ENCODE peak calls at places on chromosomes 2 and 18, in ten cellular contexts. M, H, D, T, Y, I, X, R, C and O are unnamed samples.
A peak's percentile ranks its signal among the peaks of the same experiment; 100 is the strongest.

GRCh38 chr2:159639071-159639470 is 22.7 kb upstream of the BAZ2B start:
- DNase-seq in I (no peak), H (no peak), T (no peak), Y (no peak), C (no peak), D (no peak), M (no peak), X (no peak), R (no peak), O (no peak)

GRCh38 chr2:56199492-56199891 is 15.7 kb downstream of the CCDC85A start:
- DNase-seq in H (no peak), D (no peak), Y (no peak), R (no peak), X (no peak), M (no peak), I (no peak), T (peak; percentile 62), C (no peak), O (no peak)

GRCh38 chr18:35736696-35737095 is 155.2 kb downstream of the GALNT1 start:
- DNase-seq in M (no peak), X (no peak), Y (no peak), H (no peak), D (no peak), I (no peak), T (no peak), C (no peak), R (peak; percentile 51), O (no peak)

GRCh38 chr2:5818947-5819346 is 126.8 kb downstream of the SOX11 start:
- DNase-seq in H (no peak), I (no peak), C (no peak), R (no peak), M (no peak), Y (no peak), T (peak; percentile 5), D (no peak), X (peak; percentile 59), O (no peak)

GRCh38 chr2:112692496-112692911 is 28.3 kb upstream of the NT5DC4 start:
- DNase-seq in R (peak; percentile 90), H (peak; percentile 21), X (peak; percentile 94), C (peak; percentile 85), T (peak; percentile 98), D (peak; percentile 89), M (peak; percentile 61), I (peak; percentile 74), Y (no peak), O (peak; percentile 62)

GRCh38 chr2:157611726-157612125 is 16.9 kb downstream of the ACVR1C start:
- DNase-seq in X (no peak), M (no peak), C (no peak), H (no peak), T (no peak), D (no peak), R (no peak), Y (no peak), I (no peak), O (no peak)

GRCh38 chr18:71995895-71996443 is 548.2 kb downstream of the CBLN2 start:
- DNase-seq in Y (no peak), R (no peak), D (no peak), I (no peak), C (no peak), X (no peak), H (no peak), T (no peak), M (no peak), O (no peak)

GRCh38 chr18:30644158-30644557 is 398.4 kb downstream of the DSC3 start:
- DNase-seq in R (no peak), M (no peak), D (no peak), C (no peak), I (no peak), H (no peak), Y (no peak), X (no peak), T (no peak), O (no peak)

DNA sequence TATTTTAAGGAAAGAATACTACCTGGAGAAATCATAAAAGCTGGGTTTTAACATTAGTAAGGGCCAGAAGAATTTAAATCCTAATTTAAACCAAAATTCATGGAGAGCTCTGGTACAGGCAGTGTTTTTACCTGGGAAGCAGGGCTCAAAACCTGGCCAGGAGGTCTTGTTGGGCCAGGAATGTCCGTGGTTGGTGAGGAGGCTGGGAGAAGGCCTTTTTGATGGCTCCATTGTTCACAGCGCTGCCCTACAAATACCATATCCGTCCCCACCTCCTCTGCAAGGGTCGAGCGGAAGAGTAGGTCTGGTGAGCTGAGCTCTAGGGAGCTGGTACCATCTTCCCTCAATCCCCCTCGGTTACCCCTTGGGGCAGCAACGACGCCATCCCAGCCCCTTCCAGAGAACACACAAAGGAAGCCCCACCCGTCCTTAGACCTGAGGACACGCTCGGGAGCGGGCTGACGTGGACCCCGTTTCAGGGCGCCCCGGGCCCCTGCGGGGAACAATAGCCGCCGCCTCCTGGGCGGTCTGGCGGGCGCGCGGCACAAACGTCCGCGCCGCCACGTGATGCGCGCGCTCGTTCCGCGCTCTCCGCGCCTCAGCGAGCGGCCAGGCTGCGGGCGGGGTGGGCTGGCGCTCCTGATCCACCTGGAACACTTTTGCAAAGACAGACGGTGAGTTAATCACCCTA is 10.7 kb upstream of the HOXD1 start:
- DNase-seq in Y (peak; percentile 61), R (no peak), M (no peak), T (no peak), C (no peak), D (no peak), X (no peak), H (no peak), I (peak; percentile 66), O (no peak)
- TF ChIP-seq CTCF in Y (no peak), R (no peak), M (no peak), T (no peak), C (no peak), D (no peak), X (no peak), H (no peak), I (no peak), O (no peak)

GRCh38 chr18:74147779-74148542 is at the start of the genes FBXO15 and TIMM21:
- DNase-seq in H (peak; percentile 97), D (peak; percentile 96), C (peak; percentile 90), Y (peak; percentile 98), R (peak; percentile 98), I (peak; percentile 96), M (peak; percentile 97), T (peak; percentile 96), X (peak; percentile 97), O (peak; percentile 98)

GRCh38 chr18:74147491-74147778 is 199 bp downstream of the FBXO15 start:
- DNase-seq in R (no peak), I (no peak), M (no peak), X (no peak), T (no peak), Y (no peak), C (no peak), D (no peak), H (no peak), O (no peak)

GRCh38 chr18:74142251-74142650 is 5.4 kb downstream of the FBXO15 start:
- DNase-seq in C (no peak), I (no peak), X (no peak), H (no peak), R (no peak), D (no peak), T (peak; percentile 38), M (no peak), Y (no peak), O (no peak)

GRCh38 chr18:74148543-74149070 is 284 bp downstream of the TIMM21 start:
- DNase-seq in I (no peak), T (no peak), M (no peak), C (no peak), D (no peak), R (no peak), X (no peak), H (no peak), Y (no peak), O (no peak)

DNA sequence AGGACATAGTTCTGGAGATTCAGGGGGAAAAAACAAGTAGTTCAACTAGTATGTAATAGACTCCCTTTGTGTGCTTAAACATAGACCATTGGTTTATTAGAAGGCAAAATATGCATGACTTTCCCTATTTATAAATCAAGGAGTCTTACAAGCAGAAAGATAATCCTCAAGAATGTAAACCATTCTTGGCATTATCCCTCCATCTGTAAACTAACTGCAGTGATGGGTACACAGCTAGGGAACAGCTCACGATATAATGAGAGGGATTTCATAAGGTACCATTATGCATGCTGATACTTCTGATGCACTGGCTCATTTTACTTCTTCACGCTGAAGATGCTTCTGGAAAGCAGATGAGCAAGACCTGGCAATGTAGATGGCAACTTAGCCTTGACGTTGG is 878 bp downstream of the FBXO15 start:
- DNase-seq in I (no peak), R (no peak), C (no peak), Y (no peak), D (no peak), M (no peak), X (peak; percentile 3), H (no peak), T (peak; percentile 92), O (no peak)
- H3K4me3 ChIP-seq in I (no peak overlapping the region), R (peak overlapping the region; percentile 86), C (peak overlapping the region; percentile 85), Y (no peak overlapping the region), D (peak overlapping the region; percentile 91), M (peak overlapping the region; percentile 84), X (peak overlapping the region; percentile 98), H (peak overlapping the region; percentile 88), T (peak overlapping the region; percentile 56), O (peak overlapping the region; percentile 83)

GRCh38 chr2:181639686-181640085 is 17.2 kb downstream of the CERKL start:
- DNase-seq in I (no peak), R (no peak), X (no peak), C (no peak), H (no peak), D (no peak), M (no peak), T (no peak), Y (no peak), O (no peak)

GRCh38 chr2:181646415-181646987 is 10.4 kb downstream of the CERKL start:
- DNase-seq in T (no peak), C (no peak), H (no peak), X (no peak), D (no peak), M (no peak), Y (no peak), I (no peak), R (no peak), O (no peak)

GRCh38 chr2:181643158-181643557 is 13.7 kb downstream of the CERKL start:
- DNase-seq in X (no peak), I (no peak), H (no peak), C (no peak), R (no peak), M (no peak), Y (no peak), T (no peak), D (no peak), O (no peak)

GRCh38 chr2:181642071-181642470 is 14.8 kb downstream of the CERKL start:
- DNase-seq in R (no peak), D (no peak), Y (no peak), X (peak; percentile 1), I (no peak), T (no peak), C (no peak), M (no peak), H (no peak), O (no peak)
- H3K36me3 ChIP-seq in R (no peaks in the 10 kb centered on the region), D (no peaks in the 10 kb centered on the region), Y (no peaks in the 10 kb centered on the region), X (no peaks in the 10 kb centered on the region), I (no peaks in the 10 kb centered on the region), T (no peaks in the 10 kb centered on the region), C (no peaks in the 10 kb centered on the region), M (no peaks in the 10 kb centered on the region), H (no peaks in the 10 kb centered on the region), O (no peaks in the 10 kb centered on the region)

DNA sequence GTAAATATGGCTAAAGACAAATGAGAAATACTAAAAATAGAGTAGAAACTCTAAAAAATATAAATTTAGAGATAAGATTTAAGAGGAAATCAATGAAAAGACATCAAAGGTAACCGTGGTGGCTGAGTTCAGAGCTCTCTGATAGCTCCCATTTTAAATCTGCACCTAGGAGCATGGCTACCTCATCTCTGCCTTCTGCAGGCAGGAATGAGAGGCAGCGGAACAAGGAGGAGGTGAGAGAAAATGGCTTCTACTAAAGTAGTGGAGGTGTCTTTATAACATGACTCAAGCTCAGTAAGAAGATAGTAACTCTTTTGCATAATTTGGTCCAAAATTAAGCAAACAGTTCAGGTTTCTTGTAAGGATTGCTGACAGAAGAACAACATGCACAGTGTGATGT is 758.7 kb upstream of the FSHR start:
- DNase-seq in C (no peak), R (no peak), T (no peak), H (no peak), X (no peak), M (no peak), D (no peak), Y (no peak), I (no peak), O (no peak)
- TF ChIP-seq CTCF in C (no peak), R (no peak), T (no peak), H (no peak), X (no peak), M (no peak), D (no peak), Y (no peak), I (no peak), O (no peak)